ENCODE peak calls at places on chromosomes 1 and 21, in four cellular contexts. H is DND-41, V is tibial artery, I is Peyer's patch. G is an unnamed sample.
A peak's percentile ranks its signal among the peaks of the same experiment; 100 is the strongest.

GRCh38 chr1:172885976-172886375 is 164.8 kb downstream of the TNFSF18 start:
- DNase-seq in H (no peak), V (no peak), I (no peak), G (no peak)

GRCh38 chr1:233025156-233025555 is 74.7 kb downstream of the NTPCR start:
- DNase-seq in H (peak; percentile 39), V (no peak), I (peak; percentile 64), G (no peak)

GRCh38 chr1:164604541-164604940 is 45.6 kb downstream of the PBX1 start:
- DNase-seq in H (no peak), V (no peak), I (no peak), G (no peak)

GRCh38 chr1:30778156-30778978 is 20.8 kb upstream of the LAPTM5 start:
- DNase-seq in H (peak; percentile 45), V (no peak), I (no peak), G (no peak)

GRCh38 chr1:56780128-56780750 is 39.0 kb downstream of the FYB2 start:
- DNase-seq in H (no peak), V (no peak), I (peak; percentile 66), G (no peak)

GRCh38 chr1:207711285-207711684 is 40.6 kb upstream of the CD46 start:
- DNase-seq in H (no peak), V (no peak), I (no peak), G (no peak)

GRCh38 chr1:94863297-94863911 is 43.2 kb downstream of the SLC44A3 start:
- DNase-seq in H (no peak), V (no peak), I (no peak), G (no peak)

GRCh38 chr1:21292991-21293536 is 2.8 kb upstream of the ECE1 start:
- DNase-seq in H (no peak), V (no peak), I (peak; percentile 78), G (no peak)

GRCh38 chr1:67883069-67883468 is 49.8 kb upstream of the GNG12 start:
- DNase-seq in H (no peak), V (no peak), I (no peak), G (no peak)

GRCh38 chr21:44337941-44338895 is 972 bp downstream of the CFAP410 start:
- DNase-seq in H (peak; percentile 57), V (peak; percentile 71), I (peak; percentile 80), G (no peak)

GRCh38 chr1:230383425-230383824 is 42.7 kb downstream of the PGBD5 start:
- DNase-seq in H (no peak), V (no peak), I (no peak), G (no peak)

GRCh38 chr1:184476187-184476586 is 89.4 kb downstream of the C1orf21 start:
- DNase-seq in H (no peak), V (no peak), I (no peak), G (no peak)

GRCh38 chr1:152252157-152252556 is 28.2 kb upstream of the HRNR start:
- DNase-seq in H (no peak), V (no peak), I (no peak), G (no peak)

GRCh38 chr1:89670168-89670567 is 37.2 kb downstream of the LRRC8C start:
- DNase-seq in H (no peak), V (no peak), I (no peak), G (no peak)

GRCh38 chr1:6867688-6868370 is 82.6 kb downstream of the CAMTA1 start:
- DNase-seq in H (no peak), V (no peak), I (no peak), G (no peak)

GRCh38 chr1:2375246-2375922 is 16.0 kb downstream of the MORN1 start:
- DNase-seq in H (no peak), V (peak; percentile 10), I (no peak), G (no peak)

GRCh38 chr1:53091841-53092645 is 30.0 kb downstream of the PODN start:
- DNase-seq in H (no peak), V (no peak), I (no peak), G (no peak)

GRCh38 chr1:162908780-162909179 is 47.8 kb upstream of the CCDC190 start:
- DNase-seq in H (no peak), V (no peak), I (no peak), G (no peak)

GRCh38 chr21:32475162-32475812 is 62.8 kb downstream of the EVA1C start:
- DNase-seq in H (no peak), V (no peak), I (no peak), G (no peak)

GRCh38 chr1:183881387-183882084 is 76.6 kb downstream of the RGL1 start:
- DNase-seq in H (no peak), V (no peak), I (no peak), G (no peak)

GRCh38 chr21:27269646-27270045 is 302.8 kb upstream of the ADAMTS5 start:
- DNase-seq in H (no peak), V (no peak), I (no peak), G (no peak)

GRCh38 chr21:27277122-27277521 is 310.2 kb upstream of the ADAMTS5 start:
- DNase-seq in H (no peak), V (no peak), I (no peak), G (no peak)

DNA sequence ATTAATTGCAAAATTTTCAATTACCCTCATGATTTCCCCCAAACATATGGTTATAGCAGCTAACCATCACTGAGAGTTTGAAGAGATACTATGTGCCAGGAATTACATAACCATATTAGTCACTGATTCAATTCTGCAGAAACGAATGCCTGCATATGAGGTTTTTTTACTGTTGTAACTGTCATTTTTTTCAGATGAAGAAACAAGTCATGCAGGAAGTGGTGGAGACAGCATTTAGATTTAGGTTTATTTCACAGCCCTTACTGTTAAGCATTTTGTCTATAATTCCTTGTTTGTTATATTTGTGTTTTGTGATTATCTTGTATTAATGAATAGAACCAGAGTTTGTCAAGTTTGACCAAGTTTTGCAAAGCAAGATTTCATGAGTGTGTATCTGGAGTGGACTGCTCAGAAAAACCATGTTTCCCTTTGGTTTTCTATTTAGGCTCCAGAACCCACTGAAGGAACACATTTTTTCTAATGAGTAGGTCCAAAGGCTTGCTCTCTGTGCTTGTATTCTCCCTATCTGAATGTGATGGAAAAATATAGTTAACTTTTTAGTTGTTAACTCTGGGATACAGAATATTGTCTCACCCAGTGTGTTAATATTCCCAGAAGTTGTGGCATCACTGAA is 308.5 kb upstream of the ADAMTS5 start:
- DNase-seq in H (no peak), V (no peak), I (no peak), G (no peak)
- H3K36me3 ChIP-seq in H (no peaks in the 10 kb centered on the region), V (no peaks in the 10 kb centered on the region), I (no peaks in the 10 kb centered on the region), G (no peaks in the 10 kb centered on the region)

DNA sequence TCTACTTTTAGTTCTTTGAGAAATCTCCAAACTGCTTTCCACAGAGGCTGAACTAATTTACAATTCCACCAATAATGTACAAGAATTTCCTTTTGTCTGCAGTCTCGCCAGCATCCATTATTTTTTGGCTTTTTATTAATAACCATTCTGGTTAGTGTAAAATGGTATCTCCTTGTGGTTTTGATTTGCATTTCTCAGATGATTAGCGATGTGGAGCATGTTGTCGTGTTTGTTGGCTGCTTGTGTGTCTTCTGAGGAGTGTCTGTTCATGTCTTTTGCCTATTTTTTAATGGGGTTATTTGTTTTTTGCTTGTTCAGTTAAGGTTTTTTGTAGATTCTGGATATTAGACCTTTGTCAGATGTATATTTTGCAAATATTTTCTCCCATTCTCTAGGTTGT is 131.5 kb downstream of the MAST2 start:
- DNase-seq in H (no peak), V (no peak), I (no peak), G (no peak)
- H3K4me1 ChIP-seq in H (no peaks in the 10 kb centered on the region), V (no peaks in the 10 kb centered on the region), I (no peaks in the 10 kb centered on the region), G (no peaks in the 10 kb centered on the region)

GRCh38 chr1:82121421-82121820 is 320.7 kb downstream of the ADGRL2 start:
- DNase-seq in H (no peak), V (no peak), I (no peak), G (no peak)

GRCh38 chr1:82124987-82125638 is 324.4 kb downstream of the ADGRL2 start:
- DNase-seq in H (no peak), V (no peak), I (no peak), G (no peak)

GRCh38 chr1:82125866-82126265 is 325.1 kb downstream of the ADGRL2 start:
- DNase-seq in H (no peak), V (no peak), I (no peak), G (no peak)
- H3K36me3 ChIP-seq in H (no peaks in the 10 kb centered on the region), V (no peaks in the 10 kb centered on the region), I (no peaks in the 10 kb centered on the region), G (no peaks in the 10 kb centered on the region)

GRCh38 chr1:36165145-36165544 is 9.2 kb downstream of the MAP7D1 start:
- DNase-seq in H (no peak), V (no peak), I (no peak), G (no peak)
- H3K4me1 ChIP-seq in H (peaks cover 21% of the 10 kb centered on the region), V (peaks cover 89% of the 10 kb centered on the region), I (peaks cover 15% of the 10 kb centered on the region), G (peaks cover 38% of the 10 kb centered on the region)

G was measured in naive thymus-derived CD4-positive, alpha-beta T cell.